ENCODE peak calls at places on chromosomes 2 and 18, in ten cellular contexts. J, S, N, R, X, C, Z, M, I and U are unnamed samples.

GRCh38 chr2:111946294-111947114 is 48.1 kb downstream of the MERTK start:
- DNase-seq in J (peak; percentile 76), S (no peak), N (peak; percentile 54), R (no peak), X (no peak), C (no peak), Z (no peak), M (peak; percentile 31), I (no peak), U (no peak)

GRCh38 chr18:70454705-70455322 is 166.0 kb downstream of the SOCS6 start:
- DNase-seq in J (peak; percentile 65), S (peak; percentile 41), N (peak; percentile 14), R (peak; percentile 54), X (no peak), C (no peak), Z (no peak), M (peak; percentile 77), I (no peak), U (peak; percentile 41)

GRCh38 chr2:158688722-158689121 is 106.4 kb upstream of the DAPL1 start:
- DNase-seq in J (peak; percentile 65), S (no peak), N (no peak), R (no peak), X (no peak), C (no peak), Z (no peak), M (no peak), I (no peak), U (no peak)

GRCh38 chr2:120444691-120445240 is 98.8 kb downstream of the INHBB start:
- DNase-seq in J (no peak), S (no peak), N (no peak), R (no peak), X (no peak), C (no peak), Z (no peak), M (no peak), I (no peak), U (no peak)

GRCh38 chr2:220143336-220143735 is 515.9 kb downstream of the SLC4A3 start:
- DNase-seq in J (peak; percentile 46), S (no peak), N (no peak), R (no peak), X (no peak), C (no peak), Z (no peak), M (no peak), I (no peak), U (no peak)

GRCh38 chr2:214103199-214104001 is 307.5 kb upstream of the VWC2L start:
- DNase-seq in J (no peak), S (no peak), N (peak; percentile 72), R (no peak), X (no peak), C (no peak), Z (no peak), M (no peak), I (no peak), U (no peak)

GRCh38 chr2:172734711-172735645 is 667 bp upstream of the RAPGEF4 start:
- DNase-seq in J (peak; percentile 40), S (peak; percentile 24), N (no peak), R (no peak), X (peak; percentile 38), C (no peak), Z (peak; percentile 6), M (no peak), I (no peak), U (no peak)

GRCh38 chr2:215479536-215480240 is 43.8 kb upstream of the FN1 start:
- DNase-seq in J (no peak), S (no peak), N (no peak), R (no peak), X (no peak), C (no peak), Z (no peak), M (no peak), I (no peak), U (no peak)

GRCh38 chr18:37529296-37529695 is 36.3 kb downstream of the CELF4 start:
- DNase-seq in J (no peak), S (no peak), N (no peak), R (no peak), X (no peak), C (no peak), Z (no peak), M (no peak), I (no peak), U (no peak)